ENCODE peak calls at places on chromosomes 4 and X, in seven cellular contexts. Z, P, N, W, Y, Q and C are unnamed samples.

GRCh38 chr4:154506253-154506652 is 14.7 kb upstream of the DCHS2 start:
- DNase-seq in Z (peak; percentile 45), P (no peak), N (peak; percentile 36), W (peak; percentile 12), Y (no peak), Q (no peak), C (peak; percentile 37)

GRCh38 chr4:163534056-163534455 is 39.6 kb downstream of the TMA16 start:
- DNase-seq in Z (no peak), P (no peak), N (no peak), W (no peak), Y (no peak), Q (no peak), C (no peak)

GRCh38 chr4:48129307-48130014 is 4.6 kb downstream of the TXK start:
- DNase-seq in Z (no peak), P (no peak), N (peak; percentile 34), W (no peak), Y (no peak), Q (peak; percentile 53), C (no peak)

GRCh38 chr4:180455226-180455625 is 1788.0 kb upstream of the TENM3 start:
- DNase-seq in Z (no peak), P (no peak), N (no peak), W (no peak), Y (no peak), Q (no peak), C (no peak)

GRCh38 chr4:47913858-47914218 is 545 bp downstream of the NFXL1 start:
- DNase-seq in Z (no peak), P (peak; percentile 5), N (peak; percentile 38), W (no peak), Y (no peak), Q (peak; percentile 63), C (no peak)

GRCh38 chrX:20511792-20512191 is 245.1 kb upstream of the RPS6KA3 start:
- DNase-seq in Z (no peak), P (no peak), N (no peak), W (no peak), Y (no peak), Q (no peak), C (no peak)

GRCh38 chr4:83961575-83961974 is 425.7 kb downstream of the GPAT3 start:
- DNase-seq in Z (no peak), P (no peak), N (peak; percentile 52), W (no peak), Y (no peak), Q (no peak), C (no peak)

GRCh38 chrX:7164174-7164573 is 16.2 kb upstream of the PUDP start:
- DNase-seq in Z (no peak), P (no peak), N (no peak), W (no peak), Y (no peak), Q (no peak), C (no peak)

GRCh38 chrX:19121898-19122640 is at the start of gene ADGRG2:
- DNase-seq in Z (no peak), P (no peak), N (peak; percentile 4), W (peak; percentile 71), Y (no peak), Q (peak; percentile 65), C (no peak)

GRCh38 chr4:2373532-2373931 is 44.9 kb downstream of the ZFYVE28 start:
- DNase-seq in Z (no peak), P (no peak), N (no peak), W (no peak), Y (no peak), Q (no peak), C (no peak)

GRCh38 chr4:55269970-55270369 is 76.1 kb upstream of the SRD5A3 start:
- DNase-seq in Z (no peak), P (no peak), N (no peak), W (no peak), Y (no peak), Q (no peak), C (no peak)

GRCh38 chr4:24846716-24847115 is 51.3 kb downstream of the SOD3 start:
- DNase-seq in Z (no peak), P (no peak), N (no peak), W (no peak), Y (no peak), Q (no peak), C (no peak)

GRCh38 chrX:149531599-149531998 is 9.2 kb upstream of the EOLA1 start:
- DNase-seq in Z (no peak), P (no peak), N (no peak), W (no peak), Y (no peak), Q (no peak), C (peak; percentile 19)

GRCh38 chr4:112099701-112100289 is 45.5 kb upstream of the FAM241A start:
- DNase-seq in Z (peak; percentile 62), P (peak; percentile 26), N (peak; percentile 71), W (peak; percentile 52), Y (peak; percentile 57), Q (no peak), C (peak; percentile 28)

GRCh38 chr4:141912831-141913230 is 276.4 kb downstream of the IL15 start:
- DNase-seq in Z (no peak), P (no peak), N (no peak), W (peak; percentile 75), Y (no peak), Q (no peak), C (no peak)